ENCODE peak calls at places on chromosomes 6 and 20, in eight cellular contexts. One of them, this sample, is unnamed.

GRCh38 chr20:11018668-11019170 is 344.9 kb upstream of the JAG1 start:
- DNase-seq in hepatocyte: no peak
- DNase-seq in AG09319: no peak
- DNase-seq in fibroblast of the aortic adventitia: no peak
- DNase-seq in bronchial epithelial cell: no peak
- DNase-seq in cardiac fibroblast: no peak
- DNase-seq in heart right ventricle: peak; percentile 14
- DNase-seq in neural crest cell: no peak
- DNase-seq in this sample: no peak

GRCh38 chr6:7042654-7043545 is 64.9 kb upstream of the RREB1 start:
- DNase-seq in hepatocyte: peak; percentile 71
- DNase-seq in AG09319: no peak
- DNase-seq in fibroblast of the aortic adventitia: no peak
- DNase-seq in bronchial epithelial cell: no peak
- DNase-seq in cardiac fibroblast: no peak
- DNase-seq in heart right ventricle: no peak
- DNase-seq in neural crest cell: no peak
- DNase-seq in this sample: no peak

GRCh38 chr6:34468378-34468892 is 2.6 kb downstream of the PACSIN1 start:
- DNase-seq in hepatocyte: no peak
- DNase-seq in AG09319: no peak
- DNase-seq in fibroblast of the aortic adventitia: no peak
- DNase-seq in bronchial epithelial cell: no peak
- DNase-seq in cardiac fibroblast: no peak
- DNase-seq in heart right ventricle: no peak
- DNase-seq in neural crest cell: no peak
- DNase-seq in this sample: no peak

GRCh38 chr20:884983-885952 is 30.9 kb downstream of the ANGPT4 start:
- DNase-seq in hepatocyte: peak; percentile 72
- DNase-seq in AG09319: no peak
- DNase-seq in fibroblast of the aortic adventitia: peak; percentile 34
- DNase-seq in bronchial epithelial cell: peak; percentile 52
- DNase-seq in cardiac fibroblast: peak; percentile 49
- DNase-seq in heart right ventricle: peak; percentile 61
- DNase-seq in neural crest cell: peak; percentile 28
- DNase-seq in this sample: no peak

GRCh38 chr6:53233309-53233708 is 84.7 kb upstream of the GCM1 start:
- DNase-seq in hepatocyte: no peak
- DNase-seq in AG09319: no peak
- DNase-seq in fibroblast of the aortic adventitia: no peak
- DNase-seq in bronchial epithelial cell: no peak
- DNase-seq in cardiac fibroblast: no peak
- DNase-seq in heart right ventricle: no peak
- DNase-seq in neural crest cell: no peak
- DNase-seq in this sample: no peak

GRCh38 chr6:157455028-157455714 is 74.2 kb downstream of the ZDHHC14 start:
- DNase-seq in hepatocyte: no peak
- DNase-seq in AG09319: no peak
- DNase-seq in fibroblast of the aortic adventitia: no peak
- DNase-seq in bronchial epithelial cell: no peak
- DNase-seq in cardiac fibroblast: no peak
- DNase-seq in heart right ventricle: no peak
- DNase-seq in neural crest cell: peak; percentile 8
- DNase-seq in this sample: no peak

GRCh38 chr20:35318502-35319157 is 26.4 kb upstream of the FAM83C start:
- DNase-seq in hepatocyte: peak; percentile 83
- DNase-seq in AG09319: no peak
- DNase-seq in fibroblast of the aortic adventitia: peak; percentile 73
- DNase-seq in bronchial epithelial cell: peak; percentile 99
- DNase-seq in cardiac fibroblast: peak; percentile 63
- DNase-seq in heart right ventricle: no peak
- DNase-seq in neural crest cell: no peak
- DNase-seq in this sample: peak; percentile 81

GRCh38 chr6:63813531-63813930 is 177.9 kb downstream of the PHF3 start:
- DNase-seq in hepatocyte: no peak
- DNase-seq in AG09319: no peak
- DNase-seq in fibroblast of the aortic adventitia: no peak
- DNase-seq in bronchial epithelial cell: no peak
- DNase-seq in cardiac fibroblast: peak; percentile 18
- DNase-seq in heart right ventricle: no peak
- DNase-seq in neural crest cell: no peak
- DNase-seq in this sample: no peak

GRCh38 chr20:20894280-20894679 is 181.8 kb upstream of the RALGAPA2 start:
- DNase-seq in hepatocyte: no peak
- DNase-seq in AG09319: no peak
- DNase-seq in fibroblast of the aortic adventitia: no peak
- DNase-seq in bronchial epithelial cell: no peak
- DNase-seq in cardiac fibroblast: no peak
- DNase-seq in heart right ventricle: no peak
- DNase-seq in neural crest cell: no peak
- DNase-seq in this sample: no peak

GRCh38 chr20:57693002-57693582 is 16.7 kb downstream of the PMEPA1 start:
- DNase-seq in hepatocyte: peak; percentile 85
- DNase-seq in AG09319: no peak
- DNase-seq in fibroblast of the aortic adventitia: no peak
- DNase-seq in bronchial epithelial cell: peak; percentile 97
- DNase-seq in cardiac fibroblast: no peak
- DNase-seq in heart right ventricle: no peak
- DNase-seq in neural crest cell: no peak
- DNase-seq in this sample: peak; percentile 94

GRCh38 chr6:92587521-92587920 is 831.8 kb downstream of the EPHA7 start:
- DNase-seq in hepatocyte: no peak
- DNase-seq in AG09319: no peak
- DNase-seq in fibroblast of the aortic adventitia: no peak
- DNase-seq in bronchial epithelial cell: peak; percentile 54
- DNase-seq in cardiac fibroblast: no peak
- DNase-seq in heart right ventricle: no peak
- DNase-seq in neural crest cell: no peak
- DNase-seq in this sample: no peak

GRCh38 chr20:59144179-59144830 is 19.3 kb upstream of the ZNF831 start:
- DNase-seq in hepatocyte: no peak
- DNase-seq in AG09319: no peak
- DNase-seq in fibroblast of the aortic adventitia: no peak
- DNase-seq in bronchial epithelial cell: no peak
- DNase-seq in cardiac fibroblast: no peak
- DNase-seq in heart right ventricle: no peak
- DNase-seq in neural crest cell: no peak
- DNase-seq in this sample: no peak

GRCh38 chr6:166813461-166813860 is 142.9 kb downstream of the RNASET2 start:
- DNase-seq in hepatocyte: no peak
- DNase-seq in AG09319: no peak
- DNase-seq in fibroblast of the aortic adventitia: no peak
- DNase-seq in bronchial epithelial cell: no peak
- DNase-seq in cardiac fibroblast: no peak
- DNase-seq in heart right ventricle: no peak
- DNase-seq in neural crest cell: no peak
- DNase-seq in this sample: no peak

GRCh38 chr20:60055740-60056139 is 97.5 kb downstream of the CDH26 start:
- DNase-seq in hepatocyte: no peak
- DNase-seq in AG09319: no peak
- DNase-seq in fibroblast of the aortic adventitia: no peak
- DNase-seq in bronchial epithelial cell: peak; percentile 55
- DNase-seq in cardiac fibroblast: no peak
- DNase-seq in heart right ventricle: peak; percentile 42
- DNase-seq in neural crest cell: no peak
- DNase-seq in this sample: no peak

GRCh38 chr6:4466769-4467480 is 309.3 kb upstream of the CDYL start:
- DNase-seq in hepatocyte: no peak
- DNase-seq in AG09319: no peak
- DNase-seq in fibroblast of the aortic adventitia: peak; percentile 7
- DNase-seq in bronchial epithelial cell: peak; percentile 94
- DNase-seq in cardiac fibroblast: no peak
- DNase-seq in heart right ventricle: no peak
- DNase-seq in neural crest cell: no peak
- DNase-seq in this sample: no peak

GRCh38 chr6:107032051-107032450 is 4.1 kb downstream of the MTRES1 start:
- DNase-seq in hepatocyte: no peak
- DNase-seq in AG09319: no peak
- DNase-seq in fibroblast of the aortic adventitia: no peak
- DNase-seq in bronchial epithelial cell: peak; percentile 71
- DNase-seq in cardiac fibroblast: peak; percentile 5
- DNase-seq in heart right ventricle: no peak
- DNase-seq in neural crest cell: no peak
- DNase-seq in this sample: no peak

GRCh38 chr6:124131259-124131658 is 327.6 kb downstream of the NKAIN2 start:
- DNase-seq in hepatocyte: no peak
- DNase-seq in AG09319: no peak
- DNase-seq in fibroblast of the aortic adventitia: no peak
- DNase-seq in bronchial epithelial cell: no peak
- DNase-seq in cardiac fibroblast: peak; percentile 47
- DNase-seq in heart right ventricle: no peak
- DNase-seq in neural crest cell: no peak
- DNase-seq in this sample: peak; percentile 10

GRCh38 chr6:5941188-5941587 is 65.5 kb downstream of the NRN1 start:
- DNase-seq in hepatocyte: no peak
- DNase-seq in AG09319: no peak
- DNase-seq in fibroblast of the aortic adventitia: peak; percentile 89
- DNase-seq in bronchial epithelial cell: no peak
- DNase-seq in cardiac fibroblast: peak; percentile 36
- DNase-seq in heart right ventricle: no peak
- DNase-seq in neural crest cell: no peak
- DNase-seq in this sample: no peak

GRCh38 chr20:18032977-18033892 is 24.5 kb downstream of the OVOL2 start:
- DNase-seq in hepatocyte: peak; percentile 71
- DNase-seq in AG09319: no peak
- DNase-seq in fibroblast of the aortic adventitia: no peak
- DNase-seq in bronchial epithelial cell: no peak
- DNase-seq in cardiac fibroblast: no peak
- DNase-seq in heart right ventricle: no peak
- DNase-seq in neural crest cell: no peak
- DNase-seq in this sample: no peak

GRCh38 chr20:62523473-62524203 is 47.8 kb upstream of the GATA5 start:
- DNase-seq in hepatocyte: peak; percentile 70
- DNase-seq in AG09319: no peak
- DNase-seq in fibroblast of the aortic adventitia: no peak
- DNase-seq in bronchial epithelial cell: no peak
- DNase-seq in cardiac fibroblast: no peak
- DNase-seq in heart right ventricle: no peak
- DNase-seq in neural crest cell: no peak
- DNase-seq in this sample: peak; percentile 49

GRCh38 chr6:150865406-150866146 is at the start of gene MTHFD1L:
- DNase-seq in hepatocyte: peak; percentile 93
- DNase-seq in AG09319: peak; percentile 80
- DNase-seq in fibroblast of the aortic adventitia: peak; percentile 94
- DNase-seq in bronchial epithelial cell: peak; percentile 50
- DNase-seq in cardiac fibroblast: peak; percentile 96
- DNase-seq in heart right ventricle: peak; percentile 76
- DNase-seq in neural crest cell: peak; percentile 74
- DNase-seq in this sample: peak; percentile 85
- TF ChIP-seq CTCF in hepatocyte: peak; percentile 53
- TF ChIP-seq CTCF in AG09319: peak; percentile 29
- TF ChIP-seq CTCF in fibroblast of the aortic adventitia: peak; percentile 27
- TF ChIP-seq CTCF in bronchial epithelial cell: peak; percentile 69
- TF ChIP-seq CTCF in cardiac fibroblast: peak; percentile 8
- TF ChIP-seq CTCF in heart right ventricle: peak; percentile 64
- TF ChIP-seq CTCF in neural crest cell: peak; percentile 66
- TF ChIP-seq CTCF in this sample: peak; percentile 44

GRCh38 chr6:155654474-155654873 is 198.8 kb upstream of the NOX3 start:
- DNase-seq in hepatocyte: no peak
- DNase-seq in AG09319: no peak
- DNase-seq in fibroblast of the aortic adventitia: no peak
- DNase-seq in bronchial epithelial cell: no peak
- DNase-seq in cardiac fibroblast: no peak
- DNase-seq in heart right ventricle: no peak
- DNase-seq in neural crest cell: no peak
- DNase-seq in this sample: no peak
- TF ChIP-seq CTCF in hepatocyte: no peak
- TF ChIP-seq CTCF in AG09319: no peak
- TF ChIP-seq CTCF in fibroblast of the aortic adventitia: no peak
- TF ChIP-seq CTCF in bronchial epithelial cell: no peak
- TF ChIP-seq CTCF in cardiac fibroblast: no peak
- TF ChIP-seq CTCF in heart right ventricle: no peak
- TF ChIP-seq CTCF in neural crest cell: no peak
- TF ChIP-seq CTCF in this sample: no peak

GRCh38 chr6:1551236-1551635 is 58.5 kb upstream of the FOXC1 start:
- DNase-seq in hepatocyte: no peak
- DNase-seq in AG09319: no peak
- DNase-seq in fibroblast of the aortic adventitia: no peak
- DNase-seq in bronchial epithelial cell: no peak
- DNase-seq in cardiac fibroblast: no peak
- DNase-seq in heart right ventricle: no peak
- DNase-seq in neural crest cell: no peak
- DNase-seq in this sample: no peak

GRCh38 chr6:1554881-1555569 is 54.7 kb upstream of the FOXC1 start:
- DNase-seq in hepatocyte: peak; percentile 72
- DNase-seq in AG09319: peak; percentile 14
- DNase-seq in fibroblast of the aortic adventitia: peak; percentile 68
- DNase-seq in bronchial epithelial cell: no peak
- DNase-seq in cardiac fibroblast: peak; percentile 70
- DNase-seq in heart right ventricle: peak; percentile 88
- DNase-seq in neural crest cell: no peak
- DNase-seq in this sample: peak; percentile 61

GRCh38 chr6:1554241-1554880 is 55.4 kb upstream of the FOXC1 start:
- DNase-seq in hepatocyte: no peak
- DNase-seq in AG09319: no peak
- DNase-seq in fibroblast of the aortic adventitia: no peak
- DNase-seq in bronchial epithelial cell: no peak
- DNase-seq in cardiac fibroblast: no peak
- DNase-seq in heart right ventricle: no peak
- DNase-seq in neural crest cell: no peak
- DNase-seq in this sample: no peak

GRCh38 chr6:1553562-1554088 is 56.1 kb upstream of the FOXC1 start:
- DNase-seq in hepatocyte: no peak
- DNase-seq in AG09319: no peak
- DNase-seq in fibroblast of the aortic adventitia: no peak
- DNase-seq in bronchial epithelial cell: no peak
- DNase-seq in cardiac fibroblast: no peak
- DNase-seq in heart right ventricle: no peak
- DNase-seq in neural crest cell: no peak
- DNase-seq in this sample: no peak

GRCh38 chr6:1552296-1552761 is 57.4 kb upstream of the FOXC1 start:
- DNase-seq in hepatocyte: no peak
- DNase-seq in AG09319: no peak
- DNase-seq in fibroblast of the aortic adventitia: peak; percentile 47
- DNase-seq in bronchial epithelial cell: peak; percentile 40
- DNase-seq in cardiac fibroblast: peak; percentile 30
- DNase-seq in heart right ventricle: no peak
- DNase-seq in neural crest cell: no peak
- DNase-seq in this sample: peak; percentile 3
- TF ChIP-seq CTCF in hepatocyte: no peak
- TF ChIP-seq CTCF in AG09319: peak; percentile 40
- TF ChIP-seq CTCF in fibroblast of the aortic adventitia: peak; percentile 47
- TF ChIP-seq CTCF in bronchial epithelial cell: peak; percentile 41
- TF ChIP-seq CTCF in cardiac fibroblast: peak; percentile 44
- TF ChIP-seq CTCF in heart right ventricle: no peak
- TF ChIP-seq CTCF in neural crest cell: peak; percentile 40
- TF ChIP-seq CTCF in this sample: no peak

GRCh38 chr6:9412951-9413559 is 977.7 kb upstream of the SLC35B3 start:
- DNase-seq in hepatocyte: peak; percentile 51
- DNase-seq in AG09319: no peak
- DNase-seq in fibroblast of the aortic adventitia: peak; percentile 11
- DNase-seq in bronchial epithelial cell: peak; percentile 50
- DNase-seq in cardiac fibroblast: peak; percentile 6
- DNase-seq in heart right ventricle: peak; percentile 7
- DNase-seq in neural crest cell: no peak
- DNase-seq in this sample: peak; percentile 34
- TF ChIP-seq CTCF in hepatocyte: peak; percentile 44
- TF ChIP-seq CTCF in AG09319: peak; percentile 50
- TF ChIP-seq CTCF in fibroblast of the aortic adventitia: peak; percentile 51
- TF ChIP-seq CTCF in bronchial epithelial cell: peak; percentile 61
- TF ChIP-seq CTCF in cardiac fibroblast: peak; percentile 45
- TF ChIP-seq CTCF in heart right ventricle: peak; percentile 48
- TF ChIP-seq CTCF in neural crest cell: peak; percentile 62
- TF ChIP-seq CTCF in this sample: no peak